ENCODE peak calls at places on chromosome 17, in ten cellular contexts. G is CD8-positive, alpha-beta memory T cell; A is breast epithelium; Q is AG04450; H is AG10803; W is kidney; U is CD8-positive, alpha-beta T cell; I is PC-9; Y is esophagus squamous epithelium; X is A549. M is an unnamed sample.

GRCh38 chr17:75695141-75695829 is 26.0 kb upstream of the ITGB4 start:
- DNase-seq in G (no peak), A (no peak), Q (no peak), H (peak; percentile 81), W (no peak), U (no peak), I (no peak), Y (no peak), X (peak; percentile 55), M (no peak)

GRCh38 chr17:69575346-69575761 is 160.9 kb downstream of the MAP2K6 start:
- DNase-seq in G (no peak), A (no peak), Q (peak; percentile 48), H (peak; percentile 92), W (no peak), U (no peak), I (peak; percentile 90), Y (no peak), X (peak; percentile 27), M (peak; percentile 75)

GRCh38 chr17:40554646-40555295 is 10.5 kb downstream of the CCR7 start:
- DNase-seq in G (no peak), A (no peak), Q (no peak), H (no peak), W (no peak), U (peak; percentile 60), I (no peak), Y (no peak), X (no peak), M (no peak)

GRCh38 chr17:50573866-50574571 is 13.5 kb downstream of the CACNA1G start:
- DNase-seq in G (no peak), A (no peak), Q (no peak), H (no peak), W (no peak), U (no peak), I (no peak), Y (no peak), X (no peak), M (no peak)

GRCh38 chr17:16283705-16284104 is 66.7 kb downstream of the PIGL start:
- DNase-seq in G (no peak), A (no peak), Q (no peak), H (peak; percentile 42), W (no peak), U (no peak), I (no peak), Y (no peak), X (peak; percentile 45), M (peak; percentile 77)

GRCh38 chr17:9004961-9005285 is 16.4 kb upstream of the NTN1 start:
- DNase-seq in G (no peak), A (no peak), Q (no peak), H (no peak), W (no peak), U (no peak), I (no peak), Y (no peak), X (no peak), M (no peak)

GRCh38 chr17:53837131-53837530 is 14.4 kb downstream of the KIF2B start:
- DNase-seq in G (no peak), A (no peak), Q (no peak), H (no peak), W (no peak), U (no peak), I (no peak), Y (no peak), X (no peak), M (no peak)

GRCh38 chr17:47918003-47918402 is 22.0 kb downstream of the SP2 start:
- DNase-seq in G (no peak), A (no peak), Q (no peak), H (no peak), W (no peak), U (no peak), I (no peak), Y (no peak), X (no peak), M (no peak)

GRCh38 chr17:38751144-38751802 is 1.3 kb upstream of the PSMB3 start:
- DNase-seq in G (no peak), A (no peak), Q (no peak), H (peak; percentile 17), W (no peak), U (no peak), I (no peak), Y (no peak), X (peak; percentile 61), M (no peak)

GRCh38 chr17:9115446-9116265 is 94.3 kb downstream of the NTN1 start:
- DNase-seq in G (no peak), A (no peak), Q (no peak), H (peak; percentile 63), W (peak; percentile 86), U (peak; percentile 61), I (no peak), Y (no peak), X (peak; percentile 78), M (peak; percentile 36)

GRCh38 chr17:78555741-78556401 is 21.3 kb downstream of the DNAH17 start:
- DNase-seq in G (no peak), A (no peak), Q (no peak), H (no peak), W (no peak), U (no peak), I (no peak), Y (no peak), X (no peak), M (no peak)

GRCh38 chr17:2059125-2059836 is 4.4 kb downstream of the HIC1 start:
- DNase-seq in G (no peak), A (no peak), Q (no peak), H (no peak), W (peak; percentile 79), U (no peak), I (no peak), Y (no peak), X (no peak), M (no peak)

GRCh38 chr17:12485361-12485911 is 180.3 kb upstream of the MYOCD start:
- DNase-seq in G (no peak), A (no peak), Q (no peak), H (no peak), W (no peak), U (no peak), I (no peak), Y (no peak), X (no peak), M (peak; percentile 56)

GRCh38 chr17:4500188-4500565 is 1.5 kb downstream of the SPNS2 start:
- DNase-seq in G (no peak), A (no peak), Q (no peak), H (no peak), W (no peak), U (no peak), I (no peak), Y (no peak), X (no peak), M (no peak)
- H3K4me3 ChIP-seq in G (peak overlapping the region; percentile 47), A (peak overlapping the region; percentile 62), Q (no peak overlapping the region), H (no peak overlapping the region), W (peak overlapping the region; percentile 72), U (peak overlapping the region; percentile 52), I (peak overlapping the region; percentile 81), Y (peak overlapping the region; percentile 49), X (no peak overlapping the region), M (no peak overlapping the region)

GRCh38 chr17:64653985-64654355 is 8.1 kb downstream of the SMURF2 start:
- DNase-seq in G (no peak), A (no peak), Q (no peak), H (no peak), W (no peak), U (no peak), I (no peak), Y (no peak), X (no peak), M (no peak)
- H3K4me3 ChIP-seq in G (no peak overlapping the region), A (no peak overlapping the region), Q (no peak overlapping the region), H (no peak overlapping the region), W (no peak overlapping the region), U (no peak overlapping the region), I (no peak overlapping the region), Y (no peak overlapping the region), X (no peak overlapping the region), M (no peak overlapping the region)

GRCh38 chr17:57355090-57355859 is 99.0 kb downstream of the MSI2 start:
- DNase-seq in G (no peak), A (no peak), Q (no peak), H (no peak), W (no peak), U (no peak), I (no peak), Y (no peak), X (no peak), M (no peak)

GRCh38 chr17:57354669-57355068 is 98.3 kb downstream of the MSI2 start:
- DNase-seq in G (no peak), A (no peak), Q (no peak), H (no peak), W (no peak), U (no peak), I (no peak), Y (no peak), X (no peak), M (no peak)

GRCh38 chr17:57356722-57357391 is 100.5 kb downstream of the MSI2 start:
- DNase-seq in G (no peak), A (no peak), Q (no peak), H (no peak), W (no peak), U (no peak), I (no peak), Y (no peak), X (no peak), M (no peak)

GRCh38 chr17:57357392-57357784 is 101.1 kb downstream of the MSI2 start:
- DNase-seq in G (no peak), A (peak; percentile 86), Q (no peak), H (no peak), W (peak; percentile 93), U (no peak), I (peak; percentile 58), Y (no peak), X (no peak), M (no peak)

DNA sequence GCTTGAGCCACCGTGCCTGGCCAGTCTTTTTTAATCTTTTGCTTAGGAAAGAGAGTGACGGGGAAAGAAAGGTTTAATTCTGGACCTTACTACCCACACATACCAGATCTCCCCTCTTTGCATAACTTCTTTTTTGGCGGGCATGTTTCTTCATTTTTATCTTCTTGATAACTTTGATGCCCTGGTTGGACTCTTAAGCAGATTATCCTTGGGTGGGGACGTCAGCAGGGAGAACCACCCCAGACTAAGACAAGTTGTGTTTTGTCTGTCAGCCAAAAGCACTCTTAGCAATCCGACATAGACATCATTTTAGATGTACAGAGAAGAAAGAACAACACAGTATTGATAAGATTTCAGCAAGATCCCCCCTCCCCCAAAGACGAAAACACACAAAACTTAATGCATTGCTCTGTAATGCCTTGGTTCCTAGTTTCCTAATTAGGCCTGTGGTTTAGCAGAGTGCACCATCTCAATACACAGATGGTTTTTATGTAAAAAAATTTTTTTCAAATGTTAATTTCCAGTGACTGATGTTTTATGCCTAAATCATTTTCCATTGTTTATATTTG is 99.9 kb downstream of the MSI2 start:
- DNase-seq in G (no peak), A (no peak), Q (no peak), H (no peak), W (no peak), U (no peak), I (no peak), Y (no peak), X (no peak), M (no peak)
- H3K4me3 ChIP-seq in G (no peak overlapping the region), A (no peak overlapping the region), Q (no peak overlapping the region), H (no peak overlapping the region), W (no peak overlapping the region), U (no peak overlapping the region), I (no peak overlapping the region), Y (peak overlapping the region; percentile 24), X (no peak overlapping the region), M (no peak overlapping the region)

DNA sequence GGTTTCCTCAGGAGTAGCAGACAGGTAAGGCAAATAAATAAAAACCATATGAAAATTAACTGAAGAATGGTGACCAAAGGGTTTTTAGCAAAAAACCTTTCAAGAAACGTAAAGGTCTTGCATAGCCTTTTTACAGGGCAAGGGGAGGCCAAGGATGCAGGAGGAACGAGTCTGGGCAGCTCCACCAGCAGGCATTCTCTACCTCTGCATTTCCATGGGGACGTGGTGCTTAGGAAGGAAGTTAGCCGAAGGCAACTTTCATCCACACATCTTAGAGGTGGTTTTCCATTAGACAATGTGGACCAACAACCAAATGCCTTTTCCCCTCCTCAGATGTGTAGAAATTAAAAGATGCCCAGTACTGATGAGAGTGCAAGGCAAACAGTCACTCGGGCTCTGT is 20.7 kb downstream of the TOM1L2 start:
- DNase-seq in G (no peak), A (no peak), Q (no peak), H (no peak), W (no peak), U (no peak), I (no peak), Y (no peak), X (no peak), M (no peak)
- H3K4me3 ChIP-seq in G (no peak overlapping the region), A (no peak overlapping the region), Q (no peak overlapping the region), H (no peak overlapping the region), W (no peak overlapping the region), U (no peak overlapping the region), I (no peak overlapping the region), Y (no peak overlapping the region), X (no peak overlapping the region), M (no peak overlapping the region)

M was measured in brain microvascular endothelial cell.